ENCODE peak calls at places on chromosomes 1 and 21, in five cellular contexts. Q is CD8-positive, alpha-beta memory T cell; U is fibroblast of lung; J is neural progenitor cell; I is keratinocyte. M is an unnamed sample. For H3K4me1, the result is how much of the 10 kb centered on the place peaks cover.

GRCh38 chr1:114671011-114671938 is 1.4 kb upstream of the DENND2C start:
- DNase-seq in Q (no peak), U (peak), J (no peak), I (no peak), M (peak)

GRCh38 chr21:44916965-44917364 is 3.7 kb downstream of the ITGB2 start:
- DNase-seq in Q (no peak), U (no peak), J (no peak), I (peak), M (no peak)

GRCh38 chr1:150514260-150514659 is 1.3 kb upstream of the FALEC start:
- DNase-seq in Q (no peak), U (no peak), J (no peak), I (no peak), M (no peak)

GRCh38 chr1:169890761-169891538 is 2.7 kb downstream of the SCYL3 start:
- DNase-seq in Q (peak), U (no peak), J (no peak), I (no peak), M (peak)

GRCh38 chr1:230760360-230760827 is 13.2 kb downstream of the CAPN9 start:
- DNase-seq in Q (no peak), U (no peak), J (no peak), I (no peak), M (no peak)

GRCh38 chr1:23931481-23931880 is 18.3 kb upstream of the CNR2 start:
- DNase-seq in Q (no peak), U (no peak), J (no peak), I (no peak), M (no peak)

GRCh38 chr1:17181785-17182464 is 23.0 kb upstream of the PADI1 start:
- DNase-seq in Q (no peak), U (no peak), J (no peak), I (no peak), M (peak)

GRCh38 chr1:46816930-46817329 is 18.1 kb downstream of the CYP4B1 start:
- DNase-seq in Q (no peak), U (no peak), J (no peak), I (no peak), M (no peak)

GRCh38 chr1:15176120-15176519 is 22.6 kb downstream of the TMEM51 start:
- DNase-seq in Q (no peak), U (no peak), J (no peak), I (no peak), M (no peak)

GRCh38 chr1:4759671-4760070 is 105.3 kb downstream of the AJAP1 start:
- DNase-seq in Q (no peak), U (no peak), J (no peak), I (no peak), M (no peak)

GRCh38 chr1:55259906-55260608 is 44.9 kb upstream of the USP24 start:
- DNase-seq in Q (no peak), U (no peak), J (peak), I (no peak), M (no peak)

GRCh38 chr1:223709598-223709997 is 2.7 kb upstream of the CAPN2 start:
- DNase-seq in Q (no peak), U (peak), J (no peak), I (no peak), M (no peak)

GRCh38 chr21:44439211-44439600 is 16.1 kb upstream of the LRRC3 start:
- DNase-seq in Q (no peak), U (no peak), J (no peak), I (no peak), M (no peak)

GRCh38 chr1:220775238-220775853 is 11.4 kb upstream of the MTARC1 start:
- DNase-seq in Q (no peak), U (peak), J (peak), I (no peak), M (no peak)

GRCh38 chr1:220772846-220773245 is 13.9 kb upstream of the MTARC1 start:
- DNase-seq in Q (no peak), U (no peak), J (no peak), I (no peak), M (no peak)

GRCh38 chr1:220776725-220777326 is 9.9 kb upstream of the MTARC1 start:
- DNase-seq in Q (peak), U (peak), J (peak), I (no peak), M (peak)

GRCh38 chr1:220770245-220770913 is 16.3 kb upstream of the MTARC1 start:
- DNase-seq in Q (no peak), U (no peak), J (no peak), I (no peak), M (no peak)

DNA sequence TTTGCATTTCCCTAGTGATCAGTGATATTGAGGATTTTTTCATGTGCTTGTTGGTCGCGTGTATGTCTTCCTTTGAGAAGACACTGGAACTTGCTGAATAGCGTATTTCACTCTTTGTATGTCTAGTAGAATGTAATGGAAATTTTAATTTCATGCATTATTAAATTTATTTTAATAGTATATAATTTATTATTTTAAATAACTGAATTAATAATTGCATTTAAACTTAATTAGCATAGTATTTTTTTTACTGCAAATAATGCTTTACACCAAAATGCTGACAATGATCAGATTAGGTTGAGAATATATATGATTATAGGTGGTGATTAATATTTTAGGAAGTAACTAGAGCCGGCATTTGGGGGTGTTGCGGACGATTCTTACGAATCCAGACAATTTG is 10.5 kb upstream of the MTARC1 start:
- DNase-seq in Q (no peak), U (no peak), J (no peak), I (no peak), M (no peak)
- H3K4me1 ChIP-seq in Q (under half), U (under half), J (under half), I (under half), M (under half)

GRCh38 chr1:194114288-194114687 is 927.9 kb upstream of the B3GALT2 start:
- DNase-seq in Q (no peak), U (no peak), J (no peak), I (no peak), M (no peak)

GRCh38 chr1:194118086-194118485 is 931.7 kb upstream of the B3GALT2 start:
- DNase-seq in Q (no peak), U (no peak), J (no peak), I (no peak), M (no peak)

GRCh38 chr1:194117582-194117981 is 931.2 kb upstream of the B3GALT2 start:
- DNase-seq in Q (no peak), U (no peak), J (peak), I (no peak), M (no peak)
- H3K4me1 ChIP-seq in Q (under half), U (under half), J (under half), I (under half), M (under half)

DNA sequence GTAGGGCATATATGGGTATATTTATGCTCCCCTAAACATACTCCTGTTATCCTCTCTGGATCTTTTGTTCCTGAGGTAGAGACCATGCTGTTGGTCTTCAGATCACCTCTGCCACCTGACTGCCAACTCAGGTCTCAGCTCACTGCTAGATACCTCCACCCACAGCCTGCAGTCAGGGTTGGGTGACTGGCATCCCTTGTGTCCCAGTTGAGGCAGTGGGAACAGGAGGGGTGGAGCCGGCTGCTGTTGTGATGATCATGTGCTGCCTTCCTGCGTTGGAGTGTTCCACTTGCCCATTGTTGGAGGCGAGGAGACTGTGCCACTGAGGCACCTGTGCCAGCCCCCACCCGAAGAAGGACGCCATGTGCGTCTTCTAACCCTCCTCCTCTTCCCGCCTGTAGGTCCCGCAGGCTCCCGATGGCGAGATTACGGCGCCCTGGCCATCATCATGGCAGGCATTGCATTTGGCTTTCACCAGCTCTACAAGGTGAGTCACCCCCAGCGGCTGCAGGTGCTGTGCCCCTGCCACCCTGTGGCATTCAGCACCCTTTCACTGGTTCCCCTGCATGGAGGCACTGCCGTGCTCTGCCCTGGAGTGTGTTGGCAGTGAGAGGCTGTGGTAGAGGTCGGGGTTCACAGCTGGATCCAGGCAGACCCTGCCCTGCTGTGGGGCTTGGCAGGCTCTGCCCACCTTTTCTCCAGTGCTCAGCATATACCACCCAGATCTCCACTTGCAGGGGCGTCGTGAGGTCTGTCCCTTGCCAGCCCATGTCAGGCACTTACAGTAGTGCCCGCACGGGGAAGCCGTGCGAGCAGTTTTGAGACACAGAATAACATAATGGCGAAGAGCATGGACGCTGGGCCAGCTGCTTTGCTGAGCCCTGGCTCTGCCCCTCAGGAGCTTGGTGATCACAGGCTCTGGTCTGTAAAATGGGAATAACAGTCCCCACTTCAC is 143.5 kb downstream of the PEX14 start:
- DNase-seq in Q (no peak), U (no peak), J (no peak), I (no peak), M (no peak)
- H3K4me1 ChIP-seq in Q (under half), U (under half), J (under half), I (under half), M (under half)

GRCh38 chr1:38700077-38700470 is 159.5 kb downstream of the RRAGC start:
- DNase-seq in Q (no peak), U (no peak), J (no peak), I (no peak), M (no peak)

GRCh38 chr1:38696371-38696770 is 163.2 kb downstream of the RRAGC start:
- DNase-seq in Q (no peak), U (no peak), J (no peak), I (no peak), M (no peak)

GRCh38 chr1:38697387-38697786 is 162.2 kb downstream of the RRAGC start:
- DNase-seq in Q (no peak), U (no peak), J (no peak), I (no peak), M (no peak)

GRCh38 chr1:38701088-38701487 is 158.5 kb downstream of the RRAGC start:
- DNase-seq in Q (no peak), U (no peak), J (no peak), I (no peak), M (no peak)

DNA sequence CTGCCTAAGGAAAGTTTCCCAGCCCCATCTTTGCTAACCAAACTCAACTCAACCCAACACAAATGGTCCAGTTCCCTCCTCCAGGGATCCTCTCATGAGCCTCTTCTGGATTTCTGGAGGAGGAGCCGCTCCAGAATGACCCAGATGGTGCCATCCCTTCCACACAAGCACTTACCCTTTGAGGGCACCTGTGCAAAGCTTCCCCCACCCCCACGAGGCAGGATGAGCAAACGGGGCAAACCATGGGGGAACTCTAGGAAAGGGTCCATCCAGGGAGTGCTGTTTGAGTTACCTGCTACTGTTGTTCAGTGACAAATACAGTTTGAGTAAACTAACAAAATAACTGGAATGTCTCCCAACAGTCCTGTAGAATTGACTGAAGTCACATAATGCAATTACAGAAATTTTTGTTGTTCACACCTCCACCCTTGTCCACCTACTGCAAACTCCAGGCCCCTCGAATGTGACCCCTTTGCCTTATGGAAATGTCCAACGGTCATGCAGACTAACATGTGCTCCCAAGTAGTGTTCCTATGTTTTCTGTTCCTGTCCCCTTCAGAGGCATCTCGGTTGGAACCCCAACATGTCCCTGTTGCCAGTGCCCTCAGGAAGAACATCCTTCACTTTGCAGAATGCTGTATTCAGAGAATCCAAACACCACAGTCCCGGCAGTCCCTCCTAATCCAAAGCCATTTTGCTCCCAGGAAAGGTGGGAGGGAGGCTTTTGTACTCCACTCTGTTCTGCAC is 160.1 kb downstream of the RRAGC start:
- DNase-seq in Q (no peak), U (no peak), J (peak), I (no peak), M (no peak)
- H3K4me1 ChIP-seq in Q (under half), U (under half), J (under half), I (under half), M (under half)

M was measured in CD4-positive, alpha-beta memory T cell.